ENCODE peak calls at places on chromosomes 11 and 22, in six cellular contexts. R is GM12892, L is breast epithelium, H is prostate gland, N is suprapubic skin, E is GM23338. S is an unnamed sample.

GRCh38 chr11:59186130-59186594 is 14.2 kb downstream of the DTX4 start:
- DNase-seq in E (peak; percentile 72), H (no peak), N (no peak), L (no peak), R (peak; percentile 61), S (no peak)

GRCh38 chr11:2862395-2862949 is 23.1 kb downstream of the CDKN1C start:
- DNase-seq in H (no peak), E (peak; percentile 89), R (no peak), N (no peak), L (no peak), S (no peak)

GRCh38 chr11:70900540-70900939 is 351.8 kb downstream of the SHANK2 start:
- DNase-seq in E (no peak), L (peak; percentile 25), R (no peak), N (peak; percentile 25), H (no peak), S (no peak)

GRCh38 chr11:17188675-17189074 is 19.1 kb downstream of the PIK3C2A start:
- DNase-seq in E (peak; percentile 61), N (no peak), R (no peak), L (no peak), H (no peak), S (no peak)

GRCh38 chr11:74417379-74417804 is 19.2 kb upstream of the PGM2L1 start:
- DNase-seq in R (no peak), L (no peak), H (peak; percentile 68), N (no peak), E (peak; percentile 44), S (no peak)

GRCh38 chr11:117600261-117600783 is 196.7 kb downstream of the DSCAML1 start:
- DNase-seq in L (no peak), E (no peak), R (no peak), N (peak; percentile 29), H (no peak), S (no peak)

GRCh38 chr11:20551096-20551495 is 48.3 kb upstream of the SLC6A5 start:
- DNase-seq in L (no peak), H (no peak), E (no peak), N (no peak), R (no peak), S (no peak)

GRCh38 chr11:46307785-46308341 is 30.4 kb downstream of the CREB3L1 start:
- DNase-seq in H (no peak), N (no peak), R (no peak), L (no peak), E (peak; percentile 61), S (no peak)

GRCh38 chr11:32434387-32435151 is 770 bp downstream of the WT1 start:
- DNase-seq in H (no peak), N (no peak), E (peak; percentile 69), R (no peak), L (no peak), S (peak; percentile 71)

GRCh38 chr11:95095858-95096587 is 6.4 kb downstream of the ENDOD1 start:
- DNase-seq in H (no peak), N (no peak), R (no peak), L (no peak), E (no peak), S (no peak)

GRCh38 chr11:93857413-93858185 is 7.2 kb upstream of the VSTM5 start:
- DNase-seq in H (no peak), R (no peak), E (no peak), L (no peak), N (no peak), S (no peak)

GRCh38 chr11:45777127-45777969 is 27.6 kb upstream of the SLC35C1 start:
- DNase-seq in E (no peak), H (no peak), R (no peak), N (no peak), L (no peak), S (no peak)

GRCh38 chr22:50481440-50482106 is at the start of gene ADM2:
- DNase-seq in H (peak; percentile 40), E (peak; percentile 87), L (no peak), R (no peak), N (no peak), S (peak; percentile 93)

GRCh38 chr22:50089231-50090140 is at the start of gene MOV10L1:
- DNase-seq in E (peak; percentile 89), N (no peak), H (no peak), R (no peak), L (no peak), S (peak; percentile 72)

GRCh38 chr11:2838091-2838490 is 47.5 kb downstream of the CDKN1C start:
- DNase-seq in E (no peak), R (no peak), L (no peak), H (no peak), N (no peak), S (no peak)

GRCh38 chr11:94815705-94816344 is 47.7 kb downstream of the AMOTL1 start:
- DNase-seq in L (no peak), H (no peak), N (no peak), E (peak; percentile 82), R (no peak), S (no peak)

GRCh38 chr22:45302047-45302446 is 7.7 kb upstream of the FAM118A start:
- DNase-seq in L (no peak), N (no peak), E (no peak), R (no peak), H (no peak), S (no peak)

GRCh38 chr11:43947003-43947500 is 4.6 kb downstream of the C11orf96 start:
- DNase-seq in L (no peak), E (peak; percentile 74), H (no peak), N (peak; percentile 70), R (no peak), S (peak; percentile 67)

GRCh38 chr11:102974552-102975280 is 19.2 kb upstream of the MMP13 start:
- DNase-seq in N (no peak), E (no peak), R (no peak), L (no peak), H (no peak), S (no peak)

GRCh38 chr11:66080055-66080817 is 10.2 kb downstream of the PACS1 start:
- DNase-seq in N (peak; percentile 77), E (no peak), R (no peak), L (no peak), H (peak; percentile 67), S (no peak)

GRCh38 chr11:129265125-129265788 is 73.1 kb upstream of the ARHGAP32 start:
- DNase-seq in R (no peak), H (no peak), N (no peak), E (no peak), L (no peak), S (no peak)

GRCh38 chr11:128180446-128181089 is 406.8 kb downstream of the ETS1 start:
- DNase-seq in L (no peak), N (no peak), R (no peak), E (no peak), H (no peak), S (no peak)

GRCh38 chr11:64850979-64851567 is 6.6 kb upstream of the CDC42BPG start:
- DNase-seq in R (peak; percentile 93), E (peak; percentile 67), N (no peak), H (no peak), L (no peak), S (peak; percentile 94)

GRCh38 chr11:60844045-60844869 is 2.3 kb downstream of the CCDC86 start:
- DNase-seq in L (no peak), E (no peak), R (no peak), H (no peak), N (no peak), S (no peak)

GRCh38 chr11:9787981-9788521 is 124.2 kb downstream of the SWAP70 start:
- DNase-seq in L (no peak), E (no peak), H (no peak), R (no peak), N (no peak), S (no peak)
- TF ChIP-seq POLR2AphosphoS5 in L (no peak), E (no peak), H (no peak), R (no peak), N (no peak), S (no peak)

DNA sequence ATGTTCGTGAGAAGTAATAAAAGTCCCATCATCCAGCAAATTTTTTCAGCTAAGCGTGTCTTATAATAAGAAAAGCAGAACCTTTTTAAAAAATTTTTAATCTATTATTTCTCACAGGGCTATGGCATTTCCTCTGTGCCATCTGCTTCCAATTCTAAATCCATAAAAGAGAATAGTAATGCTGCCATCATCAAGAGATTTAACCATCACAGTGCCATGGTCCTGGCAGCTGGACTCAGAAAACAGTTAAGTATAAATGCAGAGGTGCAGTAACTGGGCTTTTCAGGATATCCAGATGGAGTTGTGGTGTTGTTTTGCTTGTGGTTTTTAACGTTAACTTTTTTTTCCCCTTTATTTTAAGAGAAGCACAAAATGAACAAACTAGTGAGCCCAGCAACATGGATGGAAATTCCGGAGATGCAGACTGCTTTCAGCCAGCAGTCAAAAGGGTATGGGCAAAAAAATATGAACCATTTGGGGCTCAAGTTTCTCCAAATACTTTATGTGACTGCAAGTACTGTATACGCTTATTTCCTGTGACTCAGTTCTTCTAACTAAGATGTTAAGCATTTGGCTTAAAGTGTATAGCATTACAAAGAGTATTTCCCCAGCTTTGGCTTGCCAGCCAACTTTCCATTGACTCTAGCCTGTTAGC is 25.2 kb downstream of the GTF2H1 start:
- DNase-seq in L (no peak), R (no peak), E (no peak), N (no peak), H (no peak), S (no peak)
- TF ChIP-seq POLR2AphosphoS5 in L (no peak), R (no peak), E (no peak), N (no peak), H (no peak), S (no peak)

GRCh38 chr11:40328890-40329617 is 1130.4 kb downstream of the LRRC4C start:
- DNase-seq in L (peak; percentile 59), H (peak; percentile 4), E (no peak), R (no peak), N (no peak), S (no peak)
- TF ChIP-seq POLR2AphosphoS5 in L (no peak), H (peak; percentile 36), E (no peak), R (no peak), N (no peak), S (no peak)

GRCh38 chr11:72410956-72411355 is 23.4 kb downstream of the CLPB start:
- DNase-seq in E (no peak), N (no peak), H (no peak), R (no peak), L (no peak), S (no peak)

GRCh38 chr11:72409458-72409857 is 24.9 kb downstream of the CLPB start:
- DNase-seq in H (no peak), R (no peak), E (no peak), N (no peak), L (no peak), S (no peak)

GRCh38 chr11:72418834-72419560 is 15.3 kb downstream of the CLPB start:
- DNase-seq in L (no peak), N (no peak), R (no peak), H (no peak), E (no peak), S (no peak)

GRCh38 chr11:72411623-72412532 is 22.5 kb downstream of the CLPB start:
- DNase-seq in R (no peak), N (no peak), E (no peak), L (no peak), H (no peak), S (peak; percentile 78)

DNA sequence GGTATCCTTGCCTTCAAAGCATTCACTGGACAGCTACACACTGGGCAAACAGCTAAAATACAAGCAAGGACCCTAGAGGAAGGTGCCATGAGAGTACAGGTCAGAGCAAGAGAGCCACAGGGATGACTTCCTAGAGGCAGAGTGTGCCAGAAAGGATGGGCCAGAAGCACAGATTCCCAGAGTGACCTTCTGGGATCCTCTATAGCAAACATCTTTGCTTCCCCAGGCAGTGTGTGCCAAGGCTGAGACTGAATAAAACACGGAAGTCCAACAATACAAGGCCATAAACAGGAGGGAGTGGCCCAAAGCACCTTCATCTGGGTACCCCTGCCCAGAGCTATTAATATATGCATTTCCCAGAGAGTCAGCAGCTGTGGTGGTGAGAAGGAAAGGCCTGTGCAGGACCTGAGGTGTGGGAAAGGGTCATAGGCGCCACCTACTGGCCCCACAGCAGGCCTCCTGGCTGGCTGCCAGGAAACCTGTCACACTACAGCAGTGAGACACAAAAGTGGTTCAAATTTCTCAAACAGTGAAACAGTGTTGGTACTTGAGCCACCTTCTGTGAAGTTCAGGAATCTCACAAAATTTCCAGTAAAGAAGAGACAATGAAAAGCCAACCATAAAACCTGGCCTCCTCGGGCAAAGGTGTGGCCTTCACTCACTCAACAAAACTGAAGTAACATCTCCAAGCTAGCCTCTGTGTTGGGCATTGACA is 20.3 kb downstream of the CLPB start:
- DNase-seq in N (peak; percentile 87), R (peak; percentile 60), E (peak; percentile 78), H (peak; percentile 83), L (peak; percentile 90), S (peak; percentile 95)
- TF ChIP-seq POLR2AphosphoS5 in N (no peak), R (peak; percentile 70), E (no peak), H (peak; percentile 69), L (peak; percentile 86), S (peak; percentile 96)